ENCODE peak calls at places on chromosomes 12 and 14, in seven cellular contexts. One of them, this sample, is unnamed.

GRCh38 chr14:95258754-95259593 is 60.7 kb downstream of the CLMN start:
- DNase-seq in activated T-helper 1 cell treated with anti-CD3 and anti-CD28 coated beads, Interleukin-12 subunit alpha, Interleukin-12 subunit beta, Interleukin-2, Interleukin-4 antibody, amounts not matched to agents 30 ng/mL and 10 ng/mL and 1 ng/mL, durations not matched to agents 14 hours and 24 hours and 36 hours: no peak
- DNase-seq in GOT3: no peak
- DNase-seq in amniotic stem cell: no peak
- DNase-seq in stimulated activated CD8-positive, alpha-beta memory T cell treated with anti-CD3 and anti-CD28 coated beads, Interleukin-4, amount 100 ng/mL, for 4 hours: no peak
- DNase-seq in hippocampal formation: no peak
- DNase-seq in HEK293T: no peak
- DNase-seq in this sample: peak

GRCh38 chr12:73187765-73188164 is 915.6 kb downstream of the TRHDE start:
- DNase-seq in activated T-helper 1 cell treated with anti-CD3 and anti-CD28 coated beads, Interleukin-12 subunit alpha, Interleukin-12 subunit beta, Interleukin-2, Interleukin-4 antibody, amounts not matched to agents 30 ng/mL and 10 ng/mL and 1 ng/mL, durations not matched to agents 14 hours and 24 hours and 36 hours: no peak
- DNase-seq in GOT3: no peak
- DNase-seq in amniotic stem cell: no peak
- DNase-seq in stimulated activated CD8-positive, alpha-beta memory T cell treated with anti-CD3 and anti-CD28 coated beads, Interleukin-4, amount 100 ng/mL, for 4 hours: no peak
- DNase-seq in hippocampal formation: no peak
- DNase-seq in HEK293T: no peak
- DNase-seq in this sample: no peak

GRCh38 chr14:98189077-98189476 is 1082.9 kb downstream of the BCL11B start:
- DNase-seq in activated T-helper 1 cell treated with anti-CD3 and anti-CD28 coated beads, Interleukin-12 subunit alpha, Interleukin-12 subunit beta, Interleukin-2, Interleukin-4 antibody, amounts not matched to agents 30 ng/mL and 10 ng/mL and 1 ng/mL, durations not matched to agents 14 hours and 24 hours and 36 hours: peak
- DNase-seq in GOT3: no peak
- DNase-seq in amniotic stem cell: no peak
- DNase-seq in stimulated activated CD8-positive, alpha-beta memory T cell treated with anti-CD3 and anti-CD28 coated beads, Interleukin-4, amount 100 ng/mL, for 4 hours: no peak
- DNase-seq in hippocampal formation: no peak
- DNase-seq in HEK293T: no peak
- DNase-seq in this sample: no peak

GRCh38 chr12:162467-163307 is 51.3 kb downstream of the SLC6A12 start:
- DNase-seq in activated T-helper 1 cell treated with anti-CD3 and anti-CD28 coated beads, Interleukin-12 subunit alpha, Interleukin-12 subunit beta, Interleukin-2, Interleukin-4 antibody, amounts not matched to agents 30 ng/mL and 10 ng/mL and 1 ng/mL, durations not matched to agents 14 hours and 24 hours and 36 hours: no peak
- DNase-seq in GOT3: no peak
- DNase-seq in amniotic stem cell: no peak
- DNase-seq in stimulated activated CD8-positive, alpha-beta memory T cell treated with anti-CD3 and anti-CD28 coated beads, Interleukin-4, amount 100 ng/mL, for 4 hours: no peak
- DNase-seq in hippocampal formation: no peak
- DNase-seq in HEK293T: peak
- DNase-seq in this sample: no peak

GRCh38 chr12:51409846-51410245 is 14.8 kb upstream of the SLC4A8 start:
- DNase-seq in activated T-helper 1 cell treated with anti-CD3 and anti-CD28 coated beads, Interleukin-12 subunit alpha, Interleukin-12 subunit beta, Interleukin-2, Interleukin-4 antibody, amounts not matched to agents 30 ng/mL and 10 ng/mL and 1 ng/mL, durations not matched to agents 14 hours and 24 hours and 36 hours: no peak
- DNase-seq in GOT3: no peak
- DNase-seq in amniotic stem cell: no peak
- DNase-seq in stimulated activated CD8-positive, alpha-beta memory T cell treated with anti-CD3 and anti-CD28 coated beads, Interleukin-4, amount 100 ng/mL, for 4 hours: no peak
- DNase-seq in hippocampal formation: no peak
- DNase-seq in HEK293T: no peak
- DNase-seq in this sample: no peak

GRCh38 chr12:460301-461230 is 827 bp downstream of the B4GALNT3 start:
- DNase-seq in activated T-helper 1 cell treated with anti-CD3 and anti-CD28 coated beads, Interleukin-12 subunit alpha, Interleukin-12 subunit beta, Interleukin-2, Interleukin-4 antibody, amounts not matched to agents 30 ng/mL and 10 ng/mL and 1 ng/mL, durations not matched to agents 14 hours and 24 hours and 36 hours: peak
- DNase-seq in GOT3: no peak
- DNase-seq in amniotic stem cell: no peak
- DNase-seq in stimulated activated CD8-positive, alpha-beta memory T cell treated with anti-CD3 and anti-CD28 coated beads, Interleukin-4, amount 100 ng/mL, for 4 hours: no peak
- DNase-seq in hippocampal formation: no peak
- DNase-seq in HEK293T: peak
- DNase-seq in this sample: no peak

GRCh38 chr14:74861734-74862090 is 14.2 kb downstream of the PROX2 start:
- DNase-seq in activated T-helper 1 cell treated with anti-CD3 and anti-CD28 coated beads, Interleukin-12 subunit alpha, Interleukin-12 subunit beta, Interleukin-2, Interleukin-4 antibody, amounts not matched to agents 30 ng/mL and 10 ng/mL and 1 ng/mL, durations not matched to agents 14 hours and 24 hours and 36 hours: no peak
- DNase-seq in GOT3: no peak
- DNase-seq in amniotic stem cell: no peak
- DNase-seq in stimulated activated CD8-positive, alpha-beta memory T cell treated with anti-CD3 and anti-CD28 coated beads, Interleukin-4, amount 100 ng/mL, for 4 hours: no peak
- DNase-seq in hippocampal formation: no peak
- DNase-seq in HEK293T: no peak
- DNase-seq in this sample: no peak

GRCh38 chr12:81610955-81611889 is 147.9 kb downstream of the PPFIA2 start:
- DNase-seq in activated T-helper 1 cell treated with anti-CD3 and anti-CD28 coated beads, Interleukin-12 subunit alpha, Interleukin-12 subunit beta, Interleukin-2, Interleukin-4 antibody, amounts not matched to agents 30 ng/mL and 10 ng/mL and 1 ng/mL, durations not matched to agents 14 hours and 24 hours and 36 hours: no peak
- DNase-seq in GOT3: no peak
- DNase-seq in amniotic stem cell: no peak
- DNase-seq in stimulated activated CD8-positive, alpha-beta memory T cell treated with anti-CD3 and anti-CD28 coated beads, Interleukin-4, amount 100 ng/mL, for 4 hours: no peak
- DNase-seq in hippocampal formation: no peak
- DNase-seq in HEK293T: peak
- DNase-seq in this sample: peak

GRCh38 chr12:8890313-8891084 is 23.8 kb upstream of the PHC1 start:
- DNase-seq in activated T-helper 1 cell treated with anti-CD3 and anti-CD28 coated beads, Interleukin-12 subunit alpha, Interleukin-12 subunit beta, Interleukin-2, Interleukin-4 antibody, amounts not matched to agents 30 ng/mL and 10 ng/mL and 1 ng/mL, durations not matched to agents 14 hours and 24 hours and 36 hours: peak
- DNase-seq in GOT3: no peak
- DNase-seq in amniotic stem cell: peak
- DNase-seq in stimulated activated CD8-positive, alpha-beta memory T cell treated with anti-CD3 and anti-CD28 coated beads, Interleukin-4, amount 100 ng/mL, for 4 hours: peak
- DNase-seq in hippocampal formation: peak
- DNase-seq in HEK293T: peak
- DNase-seq in this sample: peak

GRCh38 chr14:73237219-73237785 is at the start of gene PAPLN:
- DNase-seq in activated T-helper 1 cell treated with anti-CD3 and anti-CD28 coated beads, Interleukin-12 subunit alpha, Interleukin-12 subunit beta, Interleukin-2, Interleukin-4 antibody, amounts not matched to agents 30 ng/mL and 10 ng/mL and 1 ng/mL, durations not matched to agents 14 hours and 24 hours and 36 hours: no peak
- DNase-seq in GOT3: no peak
- DNase-seq in amniotic stem cell: no peak
- DNase-seq in stimulated activated CD8-positive, alpha-beta memory T cell treated with anti-CD3 and anti-CD28 coated beads, Interleukin-4, amount 100 ng/mL, for 4 hours: no peak
- DNase-seq in hippocampal formation: no peak
- DNase-seq in HEK293T: no peak
- DNase-seq in this sample: peak

GRCh38 chr14:100039903-100040302 is 25.3 kb upstream of the EVL start:
- DNase-seq in activated T-helper 1 cell treated with anti-CD3 and anti-CD28 coated beads, Interleukin-12 subunit alpha, Interleukin-12 subunit beta, Interleukin-2, Interleukin-4 antibody, amounts not matched to agents 30 ng/mL and 10 ng/mL and 1 ng/mL, durations not matched to agents 14 hours and 24 hours and 36 hours: no peak
- DNase-seq in GOT3: no peak
- DNase-seq in amniotic stem cell: no peak
- DNase-seq in stimulated activated CD8-positive, alpha-beta memory T cell treated with anti-CD3 and anti-CD28 coated beads, Interleukin-4, amount 100 ng/mL, for 4 hours: no peak
- DNase-seq in hippocampal formation: no peak
- DNase-seq in HEK293T: no peak
- DNase-seq in this sample: no peak

GRCh38 chr12:67025543-67026114 is 243.5 kb upstream of the CAND1 start:
- DNase-seq in activated T-helper 1 cell treated with anti-CD3 and anti-CD28 coated beads, Interleukin-12 subunit alpha, Interleukin-12 subunit beta, Interleukin-2, Interleukin-4 antibody, amounts not matched to agents 30 ng/mL and 10 ng/mL and 1 ng/mL, durations not matched to agents 14 hours and 24 hours and 36 hours: no peak
- DNase-seq in GOT3: no peak
- DNase-seq in amniotic stem cell: no peak
- DNase-seq in stimulated activated CD8-positive, alpha-beta memory T cell treated with anti-CD3 and anti-CD28 coated beads, Interleukin-4, amount 100 ng/mL, for 4 hours: peak
- DNase-seq in hippocampal formation: no peak
- DNase-seq in HEK293T: peak
- DNase-seq in this sample: peak

GRCh38 chr14:36829547-36829946 is 167.9 kb downstream of the PAX9 start:
- DNase-seq in activated T-helper 1 cell treated with anti-CD3 and anti-CD28 coated beads, Interleukin-12 subunit alpha, Interleukin-12 subunit beta, Interleukin-2, Interleukin-4 antibody, amounts not matched to agents 30 ng/mL and 10 ng/mL and 1 ng/mL, durations not matched to agents 14 hours and 24 hours and 36 hours: no peak
- DNase-seq in GOT3: no peak
- DNase-seq in amniotic stem cell: no peak
- DNase-seq in stimulated activated CD8-positive, alpha-beta memory T cell treated with anti-CD3 and anti-CD28 coated beads, Interleukin-4, amount 100 ng/mL, for 4 hours: no peak
- DNase-seq in hippocampal formation: no peak
- DNase-seq in HEK293T: no peak
- DNase-seq in this sample: no peak

GRCh38 chr12:113155641-113156040 is 6.1 kb downstream of the CFAP73 start:
- DNase-seq in activated T-helper 1 cell treated with anti-CD3 and anti-CD28 coated beads, Interleukin-12 subunit alpha, Interleukin-12 subunit beta, Interleukin-2, Interleukin-4 antibody, amounts not matched to agents 30 ng/mL and 10 ng/mL and 1 ng/mL, durations not matched to agents 14 hours and 24 hours and 36 hours: no peak
- DNase-seq in GOT3: no peak
- DNase-seq in amniotic stem cell: no peak
- DNase-seq in stimulated activated CD8-positive, alpha-beta memory T cell treated with anti-CD3 and anti-CD28 coated beads, Interleukin-4, amount 100 ng/mL, for 4 hours: no peak
- DNase-seq in hippocampal formation: no peak
- DNase-seq in HEK293T: no peak
- DNase-seq in this sample: no peak

GRCh38 chr12:107449891-107450290 is 235.7 kb upstream of the PWP1 start:
- DNase-seq in activated T-helper 1 cell treated with anti-CD3 and anti-CD28 coated beads, Interleukin-12 subunit alpha, Interleukin-12 subunit beta, Interleukin-2, Interleukin-4 antibody, amounts not matched to agents 30 ng/mL and 10 ng/mL and 1 ng/mL, durations not matched to agents 14 hours and 24 hours and 36 hours: no peak
- DNase-seq in GOT3: no peak
- DNase-seq in amniotic stem cell: no peak
- DNase-seq in stimulated activated CD8-positive, alpha-beta memory T cell treated with anti-CD3 and anti-CD28 coated beads, Interleukin-4, amount 100 ng/mL, for 4 hours: no peak
- DNase-seq in hippocampal formation: no peak
- DNase-seq in HEK293T: no peak
- DNase-seq in this sample: no peak

GRCh38 chr12:55742719-55743130 is at the start of gene GDF11:
- DNase-seq in activated T-helper 1 cell treated with anti-CD3 and anti-CD28 coated beads, Interleukin-12 subunit alpha, Interleukin-12 subunit beta, Interleukin-2, Interleukin-4 antibody, amounts not matched to agents 30 ng/mL and 10 ng/mL and 1 ng/mL, durations not matched to agents 14 hours and 24 hours and 36 hours: peak
- DNase-seq in GOT3: no peak
- DNase-seq in amniotic stem cell: peak
- DNase-seq in stimulated activated CD8-positive, alpha-beta memory T cell treated with anti-CD3 and anti-CD28 coated beads, Interleukin-4, amount 100 ng/mL, for 4 hours: no peak
- DNase-seq in hippocampal formation: peak
- DNase-seq in HEK293T: peak
- DNase-seq in this sample: peak

GRCh38 chr12:50101663-50102062 is 2.1 kb upstream of the GPD1 start:
- DNase-seq in activated T-helper 1 cell treated with anti-CD3 and anti-CD28 coated beads, Interleukin-12 subunit alpha, Interleukin-12 subunit beta, Interleukin-2, Interleukin-4 antibody, amounts not matched to agents 30 ng/mL and 10 ng/mL and 1 ng/mL, durations not matched to agents 14 hours and 24 hours and 36 hours: no peak
- DNase-seq in GOT3: no peak
- DNase-seq in amniotic stem cell: peak
- DNase-seq in stimulated activated CD8-positive, alpha-beta memory T cell treated with anti-CD3 and anti-CD28 coated beads, Interleukin-4, amount 100 ng/mL, for 4 hours: no peak
- DNase-seq in hippocampal formation: no peak
- DNase-seq in HEK293T: peak
- DNase-seq in this sample: peak

GRCh38 chr12:101616027-101616494 is 21.3 kb downstream of the MYBPC1 start:
- DNase-seq in activated T-helper 1 cell treated with anti-CD3 and anti-CD28 coated beads, Interleukin-12 subunit alpha, Interleukin-12 subunit beta, Interleukin-2, Interleukin-4 antibody, amounts not matched to agents 30 ng/mL and 10 ng/mL and 1 ng/mL, durations not matched to agents 14 hours and 24 hours and 36 hours: no peak
- DNase-seq in GOT3: no peak
- DNase-seq in amniotic stem cell: no peak
- DNase-seq in stimulated activated CD8-positive, alpha-beta memory T cell treated with anti-CD3 and anti-CD28 coated beads, Interleukin-4, amount 100 ng/mL, for 4 hours: no peak
- DNase-seq in hippocampal formation: no peak
- DNase-seq in HEK293T: no peak
- DNase-seq in this sample: peak

GRCh38 chr12:14774944-14775651 is 28.2 kb downstream of the WBP11 start:
- DNase-seq in activated T-helper 1 cell treated with anti-CD3 and anti-CD28 coated beads, Interleukin-12 subunit alpha, Interleukin-12 subunit beta, Interleukin-2, Interleukin-4 antibody, amounts not matched to agents 30 ng/mL and 10 ng/mL and 1 ng/mL, durations not matched to agents 14 hours and 24 hours and 36 hours: peak
- DNase-seq in GOT3: no peak
- DNase-seq in amniotic stem cell: peak
- DNase-seq in stimulated activated CD8-positive, alpha-beta memory T cell treated with anti-CD3 and anti-CD28 coated beads, Interleukin-4, amount 100 ng/mL, for 4 hours: no peak
- DNase-seq in hippocampal formation: no peak
- DNase-seq in HEK293T: no peak
- DNase-seq in this sample: peak

This sample was measured in choroid plexus epithelial cell.